ENCODE peak calls at places on chromosomes 1 and 21, in eight cellular contexts. One of them, this sample, is unnamed.

GRCh38 chr1:101282314-101283087 is 45.7 kb downstream of the S1PR1 start:
- DNase-seq in heart right ventricle: no peak
- DNase-seq in foreskin fibroblast: peak
- DNase-seq in NB4: no peak
- DNase-seq in colonic mucosa: no peak
- DNase-seq in progenitor cell of endocrine pancreas: no peak
- DNase-seq in psoas muscle: no peak
- DNase-seq in RWPE1: no peak
- DNase-seq in this sample: no peak

GRCh38 chr1:60835649-60836048 is 246.7 kb upstream of the NFIA start:
- DNase-seq in psoas muscle: no peak
- DNase-seq in NB4: no peak
- DNase-seq in colonic mucosa: no peak
- DNase-seq in heart right ventricle: no peak
- DNase-seq in RWPE1: peak
- DNase-seq in foreskin fibroblast: no peak
- DNase-seq in progenitor cell of endocrine pancreas: no peak
- DNase-seq in this sample: no peak

GRCh38 chr1:17553970-17554369 is 14.5 kb downstream of the ARHGEF10L start:
- DNase-seq in psoas muscle: no peak
- DNase-seq in colonic mucosa: no peak
- DNase-seq in foreskin fibroblast: peak
- DNase-seq in RWPE1: peak
- DNase-seq in progenitor cell of endocrine pancreas: no peak
- DNase-seq in heart right ventricle: no peak
- DNase-seq in NB4: no peak
- DNase-seq in this sample: no peak

GRCh38 chr1:107534632-107535031 is 393.8 kb downstream of the NTNG1 start:
- DNase-seq in foreskin fibroblast: no peak
- DNase-seq in heart right ventricle: no peak
- DNase-seq in NB4: no peak
- DNase-seq in psoas muscle: no peak
- DNase-seq in RWPE1: no peak
- DNase-seq in progenitor cell of endocrine pancreas: no peak
- DNase-seq in colonic mucosa: peak
- DNase-seq in this sample: no peak

GRCh38 chr1:112359961-112360767 is 35.9 kb upstream of the CTTNBP2NL start:
- DNase-seq in psoas muscle: peak
- DNase-seq in colonic mucosa: peak
- DNase-seq in heart right ventricle: peak
- DNase-seq in foreskin fibroblast: peak
- DNase-seq in RWPE1: peak
- DNase-seq in NB4: no peak
- DNase-seq in progenitor cell of endocrine pancreas: no peak
- DNase-seq in this sample: no peak

GRCh38 chr1:202029171-202029665 is 18.8 kb downstream of the ELF3 start:
- DNase-seq in foreskin fibroblast: peak
- DNase-seq in psoas muscle: no peak
- DNase-seq in RWPE1: peak
- DNase-seq in progenitor cell of endocrine pancreas: no peak
- DNase-seq in NB4: no peak
- DNase-seq in colonic mucosa: no peak
- DNase-seq in heart right ventricle: no peak
- DNase-seq in this sample: no peak

GRCh38 chr21:39712976-39713375 is 32.0 kb upstream of the IGSF5 start:
- DNase-seq in colonic mucosa: peak
- DNase-seq in foreskin fibroblast: no peak
- DNase-seq in NB4: peak
- DNase-seq in progenitor cell of endocrine pancreas: no peak
- DNase-seq in heart right ventricle: no peak
- DNase-seq in psoas muscle: no peak
- DNase-seq in RWPE1: no peak
- DNase-seq in this sample: no peak

GRCh38 chr1:55702064-55702463 is 486.9 kb upstream of the USP24 start:
- DNase-seq in colonic mucosa: peak
- DNase-seq in NB4: peak
- DNase-seq in foreskin fibroblast: no peak
- DNase-seq in psoas muscle: no peak
- DNase-seq in RWPE1: peak
- DNase-seq in progenitor cell of endocrine pancreas: no peak
- DNase-seq in heart right ventricle: no peak
- DNase-seq in this sample: no peak

GRCh38 chr1:235852887-235853286 is 13.8 kb downstream of the LYST start:
- DNase-seq in NB4: no peak
- DNase-seq in foreskin fibroblast: no peak
- DNase-seq in colonic mucosa: no peak
- DNase-seq in psoas muscle: no peak
- DNase-seq in heart right ventricle: no peak
- DNase-seq in progenitor cell of endocrine pancreas: no peak
- DNase-seq in RWPE1: no peak
- DNase-seq in this sample: no peak

GRCh38 chr21:42746593-42747266 is 93.3 kb downstream of the PDE9A start:
- DNase-seq in foreskin fibroblast: no peak
- DNase-seq in RWPE1: no peak
- DNase-seq in progenitor cell of endocrine pancreas: no peak
- DNase-seq in colonic mucosa: no peak
- DNase-seq in NB4: peak
- DNase-seq in heart right ventricle: peak
- DNase-seq in psoas muscle: no peak
- DNase-seq in this sample: peak

GRCh38 chr1:54716299-54717047 is 812 bp downstream of the TTC4 start:
- DNase-seq in progenitor cell of endocrine pancreas: no peak
- DNase-seq in RWPE1: peak
- DNase-seq in psoas muscle: no peak
- DNase-seq in NB4: no peak
- DNase-seq in colonic mucosa: no peak
- DNase-seq in heart right ventricle: no peak
- DNase-seq in foreskin fibroblast: peak
- DNase-seq in this sample: no peak

GRCh38 chr1:4060850-4061249 is 160.8 kb upstream of the C1orf174 start:
- DNase-seq in colonic mucosa: no peak
- DNase-seq in progenitor cell of endocrine pancreas: no peak
- DNase-seq in NB4: no peak
- DNase-seq in RWPE1: no peak
- DNase-seq in foreskin fibroblast: no peak
- DNase-seq in heart right ventricle: no peak
- DNase-seq in psoas muscle: no peak
- DNase-seq in this sample: no peak

GRCh38 chr1:40182956-40183710 is 21.9 kb downstream of the RLF start:
- DNase-seq in progenitor cell of endocrine pancreas: no peak
- DNase-seq in colonic mucosa: no peak
- DNase-seq in RWPE1: no peak
- DNase-seq in foreskin fibroblast: no peak
- DNase-seq in psoas muscle: no peak
- DNase-seq in NB4: peak
- DNase-seq in heart right ventricle: no peak
- DNase-seq in this sample: no peak

GRCh38 chr21:29721964-29722363 is 217.8 kb downstream of the GRIK1 start:
- DNase-seq in foreskin fibroblast: no peak
- DNase-seq in colonic mucosa: no peak
- DNase-seq in NB4: no peak
- DNase-seq in psoas muscle: no peak
- DNase-seq in heart right ventricle: no peak
- DNase-seq in progenitor cell of endocrine pancreas: no peak
- DNase-seq in RWPE1: no peak
- DNase-seq in this sample: no peak

GRCh38 chr1:185699874-185700273 is 34.3 kb upstream of the HMCN1 start:
- DNase-seq in psoas muscle: no peak
- DNase-seq in colonic mucosa: no peak
- DNase-seq in progenitor cell of endocrine pancreas: no peak
- DNase-seq in RWPE1: no peak
- DNase-seq in heart right ventricle: no peak
- DNase-seq in foreskin fibroblast: no peak
- DNase-seq in NB4: no peak
- DNase-seq in this sample: no peak

GRCh38 chr1:93749894-93750301 is 68.3 kb upstream of the BCAR3 start:
- DNase-seq in NB4: no peak
- DNase-seq in RWPE1: no peak
- DNase-seq in foreskin fibroblast: no peak
- DNase-seq in heart right ventricle: no peak
- DNase-seq in colonic mucosa: peak
- DNase-seq in progenitor cell of endocrine pancreas: no peak
- DNase-seq in psoas muscle: no peak
- DNase-seq in this sample: no peak

GRCh38 chr21:25639922-25640670 is 1.0 kb downstream of the JAM2 start:
- DNase-seq in foreskin fibroblast: no peak
- DNase-seq in psoas muscle: peak
- DNase-seq in progenitor cell of endocrine pancreas: peak
- DNase-seq in RWPE1: no peak
- DNase-seq in NB4: no peak
- DNase-seq in heart right ventricle: peak
- DNase-seq in colonic mucosa: peak
- DNase-seq in this sample: no peak

GRCh38 chr1:228004331-228004871 is 2.4 kb upstream of the WNT3A start:
- DNase-seq in RWPE1: no peak
- DNase-seq in progenitor cell of endocrine pancreas: no peak
- DNase-seq in NB4: peak
- DNase-seq in psoas muscle: no peak
- DNase-seq in heart right ventricle: no peak
- DNase-seq in foreskin fibroblast: no peak
- DNase-seq in colonic mucosa: no peak
- DNase-seq in this sample: no peak
- TF ChIP-seq CTCF in RWPE1: peak
- TF ChIP-seq CTCF in progenitor cell of endocrine pancreas: peak
- TF ChIP-seq CTCF in NB4: peak
- TF ChIP-seq CTCF in psoas muscle: peak
- TF ChIP-seq CTCF in heart right ventricle: no peak
- TF ChIP-seq CTCF in foreskin fibroblast: peak
- TF ChIP-seq CTCF in colonic mucosa: peak
- TF ChIP-seq CTCF in this sample: peak

DNA sequence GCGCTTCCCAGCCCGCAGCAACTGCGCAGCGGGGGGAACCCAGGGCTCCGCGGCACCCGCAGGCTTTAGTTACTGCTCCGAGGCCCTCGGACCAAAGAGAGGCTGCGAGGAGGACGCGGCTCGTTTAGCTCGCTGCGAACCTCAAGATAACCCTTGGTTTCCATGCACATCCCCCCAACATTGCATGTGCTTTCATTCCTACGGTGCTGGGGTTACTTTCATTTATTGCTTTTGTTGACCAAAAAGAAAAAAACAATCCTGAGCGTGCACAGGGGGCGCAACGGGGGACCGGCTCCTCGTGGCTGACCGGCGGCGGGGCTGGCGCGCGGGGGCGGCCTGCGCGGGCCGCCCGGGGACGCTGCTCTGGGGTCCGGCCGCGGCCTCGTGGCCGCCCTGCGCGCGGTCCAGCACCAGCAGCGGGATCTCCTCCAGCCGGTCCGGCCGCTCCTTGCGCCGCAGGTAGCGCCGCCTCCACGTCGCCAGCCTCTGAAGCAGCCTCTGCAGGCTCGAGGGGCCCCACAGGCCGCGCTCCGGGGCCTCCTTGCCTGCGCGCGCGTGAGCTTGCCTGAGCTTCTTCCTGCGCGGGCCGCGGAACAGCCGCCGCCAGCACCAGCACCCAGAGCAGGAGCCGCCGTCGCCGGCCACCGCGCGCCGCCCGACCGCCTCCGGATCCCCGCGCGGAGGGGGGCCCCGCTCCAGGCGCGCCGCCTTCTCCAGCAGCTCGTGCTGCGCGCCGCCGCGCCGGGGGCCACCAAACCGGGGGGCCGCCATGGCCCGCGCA is 77.4 kb downstream of the DESI2 start:
- DNase-seq in RWPE1: peak
- DNase-seq in psoas muscle: peak
- DNase-seq in heart right ventricle: peak
- DNase-seq in colonic mucosa: peak
- DNase-seq in progenitor cell of endocrine pancreas: peak
- DNase-seq in foreskin fibroblast: peak
- DNase-seq in NB4: peak
- DNase-seq in this sample: peak
- TF ChIP-seq CTCF in RWPE1: peak
- TF ChIP-seq CTCF in psoas muscle: no peak
- TF ChIP-seq CTCF in heart right ventricle: no peak
- TF ChIP-seq CTCF in colonic mucosa: no peak
- TF ChIP-seq CTCF in progenitor cell of endocrine pancreas: peak
- TF ChIP-seq CTCF in foreskin fibroblast: no peak
- TF ChIP-seq CTCF in NB4: no peak
- TF ChIP-seq CTCF in this sample: no peak

GRCh38 chr1:36367067-36367466 is 18.7 kb downstream of the STK40 start:
- DNase-seq in NB4: no peak
- DNase-seq in RWPE1: no peak
- DNase-seq in colonic mucosa: no peak
- DNase-seq in progenitor cell of endocrine pancreas: no peak
- DNase-seq in foreskin fibroblast: no peak
- DNase-seq in psoas muscle: no peak
- DNase-seq in heart right ventricle: no peak
- DNase-seq in this sample: no peak

GRCh38 chr1:36365310-36365895 is 20.3 kb downstream of the STK40 start:
- DNase-seq in RWPE1: no peak
- DNase-seq in NB4: peak
- DNase-seq in colonic mucosa: no peak
- DNase-seq in progenitor cell of endocrine pancreas: no peak
- DNase-seq in psoas muscle: peak
- DNase-seq in heart right ventricle: peak
- DNase-seq in foreskin fibroblast: peak
- DNase-seq in this sample: peak

GRCh38 chr1:36367798-36368197 is 17.9 kb downstream of the STK40 start:
- DNase-seq in NB4: no peak
- DNase-seq in foreskin fibroblast: no peak
- DNase-seq in progenitor cell of endocrine pancreas: no peak
- DNase-seq in RWPE1: no peak
- DNase-seq in colonic mucosa: no peak
- DNase-seq in psoas muscle: no peak
- DNase-seq in heart right ventricle: no peak
- DNase-seq in this sample: no peak

GRCh38 chr1:36369061-36369470 is 16.7 kb downstream of the STK40 start:
- DNase-seq in progenitor cell of endocrine pancreas: peak
- DNase-seq in RWPE1: peak
- DNase-seq in NB4: peak
- DNase-seq in colonic mucosa: peak
- DNase-seq in heart right ventricle: peak
- DNase-seq in psoas muscle: peak
- DNase-seq in foreskin fibroblast: peak
- DNase-seq in this sample: peak

GRCh38 chr1:36366091-36366661 is 19.5 kb downstream of the STK40 start:
- DNase-seq in progenitor cell of endocrine pancreas: no peak
- DNase-seq in NB4: no peak
- DNase-seq in colonic mucosa: no peak
- DNase-seq in psoas muscle: no peak
- DNase-seq in RWPE1: no peak
- DNase-seq in foreskin fibroblast: peak
- DNase-seq in heart right ventricle: peak
- DNase-seq in this sample: no peak
- TF ChIP-seq CTCF in progenitor cell of endocrine pancreas: no peak
- TF ChIP-seq CTCF in NB4: no peak
- TF ChIP-seq CTCF in colonic mucosa: no peak
- TF ChIP-seq CTCF in psoas muscle: no peak
- TF ChIP-seq CTCF in RWPE1: no peak
- TF ChIP-seq CTCF in foreskin fibroblast: no peak
- TF ChIP-seq CTCF in heart right ventricle: no peak
- TF ChIP-seq CTCF in this sample: no peak

DNA sequence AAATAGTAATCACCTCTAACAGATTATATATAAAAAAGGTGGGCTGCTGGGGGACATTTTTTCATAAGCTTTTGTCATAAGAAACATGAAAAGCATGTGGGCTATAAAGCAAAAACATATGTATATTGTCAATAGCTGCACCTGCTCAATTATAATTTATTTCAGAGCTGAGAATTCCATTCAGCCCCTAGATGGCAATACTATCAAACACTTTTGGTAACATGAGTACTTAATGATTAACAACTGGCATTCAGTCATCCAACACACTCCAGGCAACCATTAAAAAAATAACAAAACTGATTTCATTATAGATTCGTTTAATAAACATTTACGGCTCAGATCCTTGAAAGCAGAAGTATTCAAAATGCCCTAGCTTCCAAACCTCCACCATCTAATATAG is 115.1 kb downstream of the KCTD3 start:
- DNase-seq in progenitor cell of endocrine pancreas: no peak
- DNase-seq in RWPE1: peak
- DNase-seq in colonic mucosa: no peak
- DNase-seq in heart right ventricle: no peak
- DNase-seq in foreskin fibroblast: no peak
- DNase-seq in psoas muscle: no peak
- DNase-seq in NB4: no peak
- DNase-seq in this sample: no peak
- TF ChIP-seq CTCF in progenitor cell of endocrine pancreas: peak
- TF ChIP-seq CTCF in RWPE1: no peak
- TF ChIP-seq CTCF in colonic mucosa: no peak
- TF ChIP-seq CTCF in heart right ventricle: no peak
- TF ChIP-seq CTCF in foreskin fibroblast: no peak
- TF ChIP-seq CTCF in psoas muscle: no peak
- TF ChIP-seq CTCF in NB4: no peak
- TF ChIP-seq CTCF in this sample: no peak